ENCODE peak calls at places on chromosomes 3 and 15, in eight cellular contexts. F, Q, S, R, Y, I, U and T are unnamed samples.

GRCh38 chr15:70259030-70259424 is 161.3 kb upstream of the TLE3 start:
- DNase-seq in I (peak; percentile 83), U (no peak), R (no peak), Q (peak; percentile 68), F (peak; percentile 59), Y (peak; percentile 65), S (peak; percentile 62), T (peak; percentile 47)

GRCh38 chr15:65339436-65339835 is 35.0 kb downstream of the RNU5B-1 start:
- DNase-seq in S (no peak), Y (no peak), F (no peak), Q (no peak), R (no peak), I (no peak), U (no peak), T (no peak)

GRCh38 chr3:46711770-46712169 is 5.9 kb downstream of the PRSS50 start:
- DNase-seq in S (no peak), F (no peak), I (no peak), R (no peak), Y (no peak), U (peak; percentile 3), Q (no peak), T (no peak)

GRCh38 chr3:58991623-58992022 is 58.2 kb downstream of the CFAP20DC start:
- DNase-seq in F (no peak), S (no peak), R (no peak), Y (no peak), I (no peak), Q (no peak), U (no peak), T (no peak)

GRCh38 chr3:196207833-196208607 is 3.2 kb downstream of the ZDHHC19 start:
- DNase-seq in U (no peak), Y (peak; percentile 69), Q (peak; percentile 92), S (no peak), I (peak; percentile 42), F (peak; percentile 82), R (no peak), T (peak; percentile 73)

GRCh38 chr3:15291589-15292541 is 40.5 kb downstream of the SH3BP5 start:
- DNase-seq in I (peak; percentile 82), U (no peak), R (no peak), Q (no peak), S (no peak), Y (peak; percentile 52), F (no peak), T (no peak)

GRCh38 chr3:177337548-177338331 is 140.5 kb upstream of the TBL1XR1 start:
- DNase-seq in F (no peak), Q (no peak), R (no peak), I (peak; percentile 36), S (peak; percentile 82), U (no peak), Y (no peak), T (no peak)

GRCh38 chr3:57184516-57184915 is 15.3 kb downstream of the HESX1 start:
- DNase-seq in I (no peak), R (no peak), Y (no peak), S (no peak), F (no peak), U (no peak), Q (no peak), T (no peak)

GRCh38 chr3:129827765-129828164 is 65.7 kb downstream of the TMCC1 start:
- DNase-seq in R (no peak), I (peak; percentile 69), F (no peak), Y (peak; percentile 32), U (no peak), S (no peak), Q (no peak), T (no peak)

GRCh38 chr3:4949659-4950058 is 29.6 kb upstream of the BHLHE40 start:
- DNase-seq in R (no peak), S (no peak), Q (no peak), F (no peak), I (no peak), Y (no peak), U (no peak), T (no peak)

GRCh38 chr3:4306860-4307259 is 3.7 kb downstream of the SETMAR start:
- DNase-seq in Q (no peak), I (no peak), F (no peak), S (peak; percentile 6), R (no peak), U (no peak), Y (no peak), T (no peak)

GRCh38 chr15:85941186-85941855 is 138.3 kb upstream of the AGBL1 start:
- DNase-seq in Q (peak; percentile 62), S (no peak), U (peak; percentile 58), R (no peak), I (no peak), F (no peak), Y (no peak), T (no peak)

GRCh38 chr3:126956866-126957650 is 25.9 kb upstream of the PLXNA1 start:
- DNase-seq in Q (peak; percentile 10), Y (no peak), S (no peak), U (no peak), I (no peak), F (no peak), R (no peak), T (no peak)

GRCh38 chr3:87127286-87127685 is 99.8 kb upstream of the CHMP2B start:
- DNase-seq in S (no peak), F (no peak), Y (no peak), I (no peak), Q (no peak), U (no peak), R (no peak), T (no peak)

DNA sequence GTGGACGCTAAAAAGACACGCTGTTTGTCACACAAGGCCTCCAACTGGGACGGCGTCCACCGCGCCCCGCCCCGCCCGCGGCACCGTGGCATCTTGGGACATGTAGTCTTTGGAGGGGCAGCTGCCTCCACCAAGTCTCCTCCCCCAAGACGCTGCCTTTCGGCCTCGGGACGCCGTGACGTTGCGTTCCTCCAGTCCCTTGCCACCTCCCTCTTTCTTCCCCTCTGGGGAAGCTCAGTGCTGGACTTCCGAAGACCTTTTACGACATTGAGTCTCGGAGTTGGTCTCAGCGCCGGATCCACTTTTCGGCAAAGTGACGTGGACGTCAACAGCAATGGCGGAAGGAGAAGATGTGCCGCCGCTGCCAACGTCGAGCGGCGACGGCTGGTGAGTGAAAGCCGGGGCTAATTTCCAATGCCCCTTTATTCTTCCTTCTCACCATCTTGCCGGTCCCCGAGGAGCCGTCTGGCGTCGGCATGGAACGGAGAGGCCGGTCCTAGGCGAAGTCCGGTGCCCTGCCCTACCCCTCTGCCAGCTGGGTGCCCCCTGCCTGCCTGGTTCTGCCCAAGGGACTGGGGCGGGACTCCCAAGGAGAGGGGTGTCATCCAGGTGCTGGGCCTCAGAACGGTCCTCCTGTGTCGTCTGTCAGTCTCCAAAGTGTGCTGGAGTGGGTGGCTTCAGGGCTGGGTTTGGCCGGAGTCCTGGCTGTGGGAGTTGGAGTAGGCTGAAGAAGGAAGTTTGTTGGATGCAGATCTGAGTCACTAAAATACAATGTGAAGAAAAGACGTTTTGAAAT is at the start of gene TBC1D23:
- DNase-seq in Q (peak; percentile 99), R (peak; percentile 99), Y (peak; percentile 98), S (peak; percentile 100), F (peak; percentile 96), U (peak; percentile 98), I (peak; percentile 96), T (peak; percentile 99)
- TF ChIP-seq POLR2A in Q (peak; percentile 99), R (peak; percentile 59), Y (peak; percentile 97), S (peak; percentile 96), F (peak; percentile 91), U (peak; percentile 88), I (peak; percentile 91), T (peak; percentile 98)

DNA sequence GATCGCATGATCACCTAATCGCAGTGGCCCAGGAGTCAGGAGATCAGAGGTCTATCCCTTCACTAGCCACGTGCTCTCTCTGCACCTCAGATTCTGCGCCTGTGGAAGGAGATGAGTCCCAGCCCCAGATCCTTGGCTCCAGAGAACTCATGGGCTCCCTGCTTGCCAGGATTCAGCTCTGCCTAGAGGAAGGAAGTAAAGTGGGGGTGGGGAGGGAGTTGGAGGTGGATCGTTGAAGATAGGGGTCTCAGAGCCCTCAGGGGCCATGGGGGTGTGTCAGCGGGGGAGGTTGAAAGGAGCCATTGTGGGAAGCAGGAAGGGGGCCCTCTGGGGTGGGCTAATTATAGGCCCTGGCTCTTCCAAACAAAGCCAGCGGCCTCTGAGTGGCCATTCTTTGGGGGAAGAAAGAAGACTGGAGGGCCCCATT is 11.3 kb upstream of the STRA6 start:
- DNase-seq in Q (no peak), Y (no peak), S (no peak), F (no peak), U (no peak), I (no peak), R (no peak), T (no peak)
- TF ChIP-seq POLR2A in Q (no peak), Y (no peak), S (no peak), F (no peak), U (no peak), I (no peak), R (no peak), T (no peak)

DNA sequence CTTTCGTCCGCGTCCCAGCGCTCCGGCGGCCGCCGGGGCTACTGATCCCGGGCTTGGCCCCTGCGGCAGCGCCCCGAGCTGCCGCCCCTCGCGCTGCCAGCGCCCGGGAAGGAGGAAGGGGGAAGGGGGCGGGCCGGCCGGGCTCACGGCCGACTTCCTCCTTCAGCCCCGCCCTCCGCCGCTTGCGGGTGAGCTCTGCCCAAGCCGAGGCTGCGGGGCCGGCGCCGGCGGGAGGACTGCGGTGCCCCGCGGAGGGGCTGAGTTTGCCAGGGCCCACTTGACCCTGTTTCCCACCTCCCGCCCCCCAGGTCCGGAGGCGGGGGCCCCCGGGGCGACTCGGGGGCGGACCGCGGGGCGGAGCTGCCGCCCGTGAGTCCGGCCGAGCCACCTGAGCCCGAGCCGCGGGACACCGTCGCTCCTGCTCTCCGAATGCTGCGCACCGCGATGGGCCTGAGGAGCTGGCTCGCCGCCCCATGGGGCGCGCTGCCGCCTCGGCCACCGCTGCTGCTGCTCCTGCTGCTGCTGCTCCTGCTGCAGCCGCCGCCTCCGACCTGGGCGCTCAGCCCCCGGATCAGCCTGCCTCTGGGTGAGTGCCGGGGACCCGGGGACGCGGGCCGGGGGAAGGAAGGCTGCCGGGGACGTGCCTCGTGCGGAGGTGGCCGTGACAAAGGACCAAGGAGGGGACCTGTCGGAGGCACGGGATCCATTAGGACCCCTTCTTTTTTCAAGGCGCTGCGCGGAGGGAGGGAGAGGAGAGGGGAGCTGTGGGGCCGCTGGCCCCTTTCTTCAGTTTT is at the start of gene SEMA4B:
- DNase-seq in Q (peak; percentile 70), Y (peak; percentile 87), I (peak; percentile 85), S (peak; percentile 32), R (no peak), U (peak; percentile 66), F (peak; percentile 78), T (peak; percentile 75)
- TF ChIP-seq POLR2A in Q (peak; percentile 51), Y (peak; percentile 68), I (peak; percentile 69), S (peak; percentile 32), R (peak; percentile 54), U (no peak), F (no peak), T (no peak)

GRCh38 chr15:74776851-74777768 is 4.8 kb upstream of the CSK start:
- DNase-seq in S (no peak), R (no peak), U (no peak), F (no peak), Y (peak; percentile 42), Q (no peak), I (peak; percentile 84), T (peak; percentile 48)

GRCh38 chr15:74775894-74776293 is 6.0 kb upstream of the CSK start:
- DNase-seq in Q (no peak), S (no peak), F (no peak), I (no peak), R (no peak), U (no peak), Y (no peak), T (no peak)

GRCh38 chr15:74773731-74774252 is 8.1 kb upstream of the CSK start:
- DNase-seq in S (no peak), I (no peak), U (no peak), R (no peak), Q (no peak), Y (peak; percentile 33), F (no peak), T (no peak)

GRCh38 chr15:74773329-74773728 is 8.6 kb upstream of the CSK start:
- DNase-seq in F (no peak), Y (no peak), U (no peak), Q (no peak), I (no peak), S (no peak), R (no peak), T (no peak)

GRCh38 chr15:74775132-74775562 is 6.7 kb upstream of the CSK start:
- DNase-seq in S (no peak), F (no peak), U (no peak), Q (no peak), Y (no peak), I (peak; percentile 75), R (no peak), T (no peak)
- TF ChIP-seq POLR2A in S (no peak), F (no peak), U (no peak), Q (no peak), Y (no peak), I (no peak), R (no peak), T (no peak)